ENCODE peak calls at places on chromosomes 6 and 20, in nine cellular contexts. H, C, N, R, K, V, F, U and G are unnamed samples.

GRCh38 chr20:62938105-62938888 is at the start of gene GID8:
- DNase-seq in H (peak; percentile 28), C (peak; percentile 62), N (peak; percentile 15), R (no peak), K (peak; percentile 42), V (no peak), F (no peak), U (peak; percentile 52), G (peak; percentile 51)

GRCh38 chr20:64121586-64121985 is 14.2 kb upstream of the NPBWR2 start:
- DNase-seq in H (no peak), C (no peak), N (no peak), R (no peak), K (no peak), V (no peak), F (no peak), U (no peak), G (no peak)

GRCh38 chr6:24851086-24851485 is 52.4 kb upstream of the ARMH2 start:
- DNase-seq in H (no peak), C (no peak), N (no peak), R (no peak), K (no peak), V (no peak), F (no peak), U (peak; percentile 53), G (no peak)

GRCh38 chr6:64504509-64504908 is 868.9 kb downstream of the PHF3 start:
- DNase-seq in H (no peak), C (no peak), N (no peak), R (no peak), K (no peak), V (no peak), F (no peak), U (no peak), G (no peak)

GRCh38 chr6:158561938-158562337 is 2.0 kb downstream of the TMEM181 start:
- DNase-seq in H (no peak), C (no peak), N (no peak), R (no peak), K (no peak), V (no peak), F (no peak), U (no peak), G (no peak)

GRCh38 chr6:90351696-90352095 is 55.1 kb upstream of the BACH2 start:
- DNase-seq in H (no peak), C (no peak), N (no peak), R (no peak), K (no peak), V (no peak), F (no peak), U (no peak), G (peak; percentile 29)

GRCh38 chr6:126944512-126944911 is 174.0 kb upstream of the RSPO3 start:
- DNase-seq in H (no peak), C (no peak), N (no peak), R (no peak), K (peak; percentile 6), V (peak; percentile 29), F (no peak), U (no peak), G (no peak)

GRCh38 chr6:53651764-53652401 is 13.7 kb downstream of the KLHL31 start:
- DNase-seq in H (peak; percentile 58), C (peak; percentile 73), N (peak; percentile 88), R (peak; percentile 84), K (peak; percentile 87), V (peak; percentile 78), F (peak; percentile 87), U (peak; percentile 92), G (peak; percentile 45)

GRCh38 chr6:167683028-167683862 is 143.5 kb upstream of the AFDN start:
- DNase-seq in H (no peak), C (no peak), N (no peak), R (peak; percentile 78), K (peak; percentile 95), V (no peak), F (no peak), U (peak; percentile 98), G (no peak)

GRCh38 chr6:34146021-34146782 is at the start of gene GRM4:
- DNase-seq in H (no peak), C (no peak), N (no peak), R (no peak), K (no peak), V (no peak), F (no peak), U (no peak), G (no peak)